ENCODE peak calls at places on chromosomes 3 and 15, in four cellular contexts. K is sigmoid colon, S is ovary, B is HepG2. Z is an unnamed sample.

GRCh38 chr3:112635674-112636073 is 5.3 kb downstream of the CCDC80 start:
- DNase-seq in S (peak; percentile 72), K (peak; percentile 90), B (no peak), Z (no peak)

GRCh38 chr15:51349156-51349844 is 7.8 kb downstream of the GLDN start:
- DNase-seq in B (no peak), K (no peak), S (no peak), Z (no peak)

GRCh38 chr15:64583519-64583918 is 123.1 kb downstream of the ZNF609 start:
- DNase-seq in K (no peak), S (no peak), B (no peak), Z (no peak)

GRCh38 chr3:150495563-150496168 is 50.6 kb downstream of the SERP1 start:
- DNase-seq in S (no peak), K (no peak), B (peak; percentile 32), Z (no peak)

GRCh38 chr3:48595526-48596121 is 495 bp upstream of the COL7A1 start:
- DNase-seq in B (peak; percentile 32), S (peak; percentile 76), K (no peak), Z (peak; percentile 34)

GRCh38 chr3:27368831-27369607 is at the start of gene NEK10:
- DNase-seq in S (peak; percentile 92), K (peak; percentile 93), B (peak; percentile 88), Z (peak; percentile 94)

GRCh38 chr3:134406331-134407246 is 32.3 kb upstream of the AMOTL2 start:
- DNase-seq in S (peak; percentile 31), K (no peak), B (no peak), Z (peak; percentile 87)

GRCh38 chr15:67063689-67064606 is 1.5 kb upstream of the SMAD3 start:
- DNase-seq in K (no peak), S (no peak), B (peak; percentile 90), Z (peak; percentile 55)

GRCh38 chr15:88574646-88575045 is 28.2 kb upstream of the DET1 start:
- DNase-seq in B (no peak), S (no peak), K (no peak), Z (no peak)

GRCh38 chr3:155872904-155873646 is 2.6 kb downstream of the GMPS start:
- DNase-seq in K (no peak), B (no peak), S (no peak), Z (no peak)

GRCh38 chr3:119357190-119357589 is 63.0 kb downstream of the ARHGAP31 start:
- DNase-seq in B (no peak), S (no peak), K (no peak), Z (no peak)

GRCh38 chr3:14411988-14412387 is 9.6 kb downstream of the SLC6A6 start:
- DNase-seq in B (no peak), S (no peak), K (no peak), Z (no peak)

GRCh38 chr3:14412831-14413380 is 10.5 kb downstream of the SLC6A6 start:
- DNase-seq in K (no peak), S (peak; percentile 69), B (no peak), Z (no peak)

GRCh38 chr3:14414841-14415464 is 12.5 kb downstream of the SLC6A6 start:
- DNase-seq in S (no peak), B (no peak), K (no peak), Z (no peak)

GRCh38 chr3:14415501-14415900 is 13.1 kb downstream of the SLC6A6 start:
- DNase-seq in K (no peak), B (no peak), S (no peak), Z (no peak)

GRCh38 chr3:14413381-14414071 is 11.1 kb downstream of the SLC6A6 start:
- DNase-seq in B (no peak), K (no peak), S (no peak), Z (no peak)
- TF ChIP-seq EP300 in B (no peak), K (no peak), S (no peak), Z (no peak)

GRCh38 chr15:101221858-101222257 is 30.0 kb downstream of the CHSY1 start:
- DNase-seq in K (no peak), S (no peak), B (peak; percentile 72), Z (no peak)
- H3K4me1 ChIP-seq in K (no peaks in the 10 kb centered on the region), S (peaks cover 21% of the 10 kb centered on the region), B (peaks cover 45% of the 10 kb centered on the region), Z (peaks cover 9% of the 10 kb centered on the region)

GRCh38 chr3:60131607-60132006 is 1081.8 kb upstream of the CFAP20DC start:
- DNase-seq in K (no peak), S (no peak), B (no peak), Z (no peak)
- H3K27me3 ChIP-seq in K (no peaks in the 10 kb centered on the region), S (no peaks in the 10 kb centered on the region), B (no peaks in the 10 kb centered on the region), Z (no peaks in the 10 kb centered on the region)

GRCh38 chr3:126050050-126050392 is 33.9 kb downstream of the SLC41A3 start:
- DNase-seq in K (no peak), B (no peak), S (no peak), Z (no peak)
- TF ChIP-seq EP300 in K (no peak), B (no peak), S (no peak), Z (no peak)

GRCh38 chr3:172132159-172132586 is 92.8 kb downstream of the FNDC3B start:
- DNase-seq in B (no peak), K (no peak), S (no peak), Z (no peak)
- H3K4me1 ChIP-seq in B (peaks cover 99% of the 10 kb centered on the region), K (no peaks in the 10 kb centered on the region), S (peaks cover 18% of the 10 kb centered on the region), Z (peaks cover 44% of the 10 kb centered on the region)